ENCODE peak calls at places on chromosomes 12 and 14, in eight cellular contexts. R, S, B, I, D, O, F and M are unnamed samples.

GRCh38 chr14:76769636-76770292 is 8.5 kb downstream of the VASH1 start:
- DNase-seq in R (no peak), S (no peak), B (no peak), I (no peak), D (no peak), O (no peak), F (no peak), M (no peak)

GRCh38 chr14:41749425-41749824 is 142.7 kb downstream of the LRFN5 start:
- DNase-seq in R (peak), S (no peak), B (peak), I (no peak), D (peak), O (no peak), F (no peak), M (no peak)

GRCh38 chr14:75295061-75295461 is 16.4 kb downstream of the FOS start:
- DNase-seq in R (peak), S (no peak), B (no peak), I (peak), D (peak), O (no peak), F (no peak), M (no peak)

GRCh38 chr12:89351489-89352241 is 636 bp downstream of the DUSP6 start:
- DNase-seq in R (no peak), S (no peak), B (peak), I (no peak), D (peak), O (no peak), F (no peak), M (no peak)

GRCh38 chr12:114631242-114631641 is 52.7 kb downstream of the TBX3 start:
- DNase-seq in R (no peak), S (no peak), B (no peak), I (no peak), D (no peak), O (no peak), F (no peak), M (no peak)

GRCh38 chr14:66610154-66610563 is 102.2 kb downstream of the GPHN start:
- DNase-seq in R (no peak), S (no peak), B (peak), I (no peak), D (no peak), O (no peak), F (no peak), M (no peak)

GRCh38 chr12:11601647-11602046 is 47.8 kb upstream of the ETV6 start:
- DNase-seq in R (no peak), S (no peak), B (no peak), I (no peak), D (no peak), O (no peak), F (no peak), M (no peak)

GRCh38 chr12:128797119-128798118 is 26.3 kb downstream of the SLC15A4 start:
- DNase-seq in R (no peak), S (no peak), B (no peak), I (no peak), D (peak), O (no peak), F (no peak), M (no peak)

GRCh38 chr14:103624860-103625259 is 4.2 kb upstream of the KLC1 start:
- DNase-seq in R (peak), S (peak), B (no peak), I (no peak), D (peak), O (no peak), F (no peak), M (no peak)

GRCh38 chr14:68191567-68192321 is 372.2 kb downstream of the RAD51B start:
- DNase-seq in R (no peak), S (no peak), B (no peak), I (no peak), D (peak), O (no peak), F (no peak), M (no peak)

GRCh38 chr14:72600551-72601330 is 293.2 kb downstream of the DPF3 start:
- DNase-seq in R (no peak), S (no peak), B (no peak), I (no peak), D (no peak), O (no peak), F (no peak), M (no peak)

GRCh38 chr12:132529156-132529839 is 39.3 kb downstream of the FBRSL1 start:
- DNase-seq in R (no peak), S (no peak), B (no peak), I (no peak), D (no peak), O (no peak), F (no peak), M (no peak)

GRCh38 chr12:6067152-6067916 is 57.1 kb downstream of the VWF start:
- DNase-seq in R (peak), S (no peak), B (no peak), I (no peak), D (peak), O (no peak), F (peak), M (no peak)

GRCh38 chr12:56346663-56347062 is 8.0 kb downstream of the IL23A start:
- DNase-seq in R (no peak), S (no peak), B (no peak), I (no peak), D (no peak), O (no peak), F (no peak), M (no peak)

GRCh38 chr12:124125472-124125871 is 152.5 kb downstream of the ZNF664 start:
- DNase-seq in R (no peak), S (no peak), B (no peak), I (no peak), D (no peak), O (no peak), F (no peak), M (no peak)

GRCh38 chr14:79281244-79282199 is 929.8 kb downstream of the DIO2 start:
- DNase-seq in R (no peak), S (no peak), B (no peak), I (no peak), D (no peak), O (no peak), F (no peak), M (no peak)

GRCh38 chr12:63846249-63846967 is 1.9 kb downstream of the SRGAP1 start:
- DNase-seq in R (no peak), S (no peak), B (no peak), I (no peak), D (no peak), O (no peak), F (no peak), M (no peak)

GRCh38 chr12:90841336-90841735 is 113.6 kb downstream of the CCER1 start:
- DNase-seq in R (no peak), S (no peak), B (no peak), I (no peak), D (no peak), O (no peak), F (no peak), M (no peak)

GRCh38 chr14:92451245-92451644 is 62.3 kb upstream of the RIN3 start:
- DNase-seq in R (no peak), S (no peak), B (no peak), I (no peak), D (no peak), O (no peak), F (no peak), M (no peak)

GRCh38 chr14:97106166-97106565 is 309.0 kb downstream of the VRK1 start:
- DNase-seq in R (no peak), S (no peak), B (no peak), I (no peak), D (no peak), O (no peak), F (no peak), M (no peak)

GRCh38 chr14:68657300-68658028 is 135.4 kb downstream of the ZFP36L1 start:
- DNase-seq in R (no peak), S (no peak), B (no peak), I (no peak), D (no peak), O (no peak), F (no peak), M (no peak)

GRCh38 chr12:67517181-67517887 is 131.2 kb upstream of the DYRK2 start:
- DNase-seq in R (no peak), S (no peak), B (no peak), I (no peak), D (peak), O (no peak), F (no peak), M (no peak)